ENCODE peak calls at places on chromosomes 16 and 17, in seven cellular contexts. E is GM19239, G is cardiac muscle cell, N is DMS153, H is psoas muscle, Z is NCI-H187, M is mesenchymal stem cell. P is an unnamed sample.

GRCh38 chr17:57852041-57852954 is 2.5 kb upstream of the MRPS23 start:
- DNase-seq in E (no peak), G (peak), N (no peak), H (no peak), Z (no peak), M (no peak), P (no peak)

GRCh38 chr17:9468937-9469336 is 106.7 kb downstream of the STX8 start:
- DNase-seq in E (no peak), G (no peak), N (no peak), H (no peak), Z (no peak), M (no peak), P (no peak)

GRCh38 chr16:70331588-70332358 is 14.9 kb upstream of the DDX19A start:
- DNase-seq in E (no peak), G (peak), N (no peak), H (no peak), Z (no peak), M (peak), P (peak)

GRCh38 chr17:74481621-74482020 is 15.2 kb downstream of the CD300A start:
- DNase-seq in E (no peak), G (no peak), N (no peak), H (no peak), Z (no peak), M (no peak), P (no peak)

GRCh38 chr17:77356690-77357201 is 216.0 kb downstream of the SEC14L1 start:
- DNase-seq in E (no peak), G (no peak), N (no peak), H (no peak), Z (no peak), M (no peak), P (no peak)

GRCh38 chr17:65121368-65121767 is 15.8 kb upstream of the RGS9 start:
- DNase-seq in E (no peak), G (no peak), N (no peak), H (no peak), Z (no peak), M (no peak), P (no peak)

GRCh38 chr17:71494045-71494444 is 626.8 kb upstream of the SOX9 start:
- DNase-seq in E (no peak), G (no peak), N (no peak), H (no peak), Z (no peak), M (no peak), P (no peak)

GRCh38 chr16:4892356-4893102 is 44.4 kb downstream of the PPL start:
- DNase-seq in E (no peak), G (no peak), N (no peak), H (no peak), Z (no peak), M (no peak), P (peak)

GRCh38 chr16:12096162-12096781 is 119.7 kb downstream of the SNX29 start:
- DNase-seq in E (no peak), G (no peak), N (peak), H (no peak), Z (no peak), M (peak), P (no peak)

GRCh38 chr17:57914274-57915147 is 40.7 kb downstream of the CUEDC1 start:
- DNase-seq in E (no peak), G (no peak), N (peak), H (no peak), Z (no peak), M (no peak), P (no peak)

GRCh38 chr17:42276359-42276608 is at the start of gene STAT5B:
- DNase-seq in E (peak), G (no peak), N (peak), H (peak), Z (peak), M (peak), P (peak)

GRCh38 chr17:8359769-8360168 is 16.7 kb downstream of the KRABD2 start:
- DNase-seq in E (no peak), G (no peak), N (no peak), H (no peak), Z (no peak), M (peak), P (peak)

GRCh38 chr17:48568499-48569259 is 9.5 kb downstream of the HOXB4 start:
- DNase-seq in E (no peak), G (no peak), N (no peak), H (no peak), Z (no peak), M (peak), P (no peak)

GRCh38 chr17:65588194-65588808 is 26.9 kb upstream of the AXIN2 start:
- DNase-seq in E (no peak), G (no peak), N (peak), H (no peak), Z (no peak), M (no peak), P (peak)